ENCODE peak calls at places on chromosomes 4 and X, in five cellular contexts. D is uterus, T is endodermal cell, G is fibroblast of lung, Q is adipocyte. P is an unnamed sample. For H3K27me3, the result is how much of the 10 kb centered on the place peaks cover.

GRCh38 chr4:41432889-41433288 is 105.1 kb upstream of the LIMCH1 start:
- DNase-seq in D (no peak), T (peak), G (peak), Q (peak), P (no peak)

GRCh38 chr4:123417813-123418212 is 21.2 kb downstream of the SPRY1 start:
- DNase-seq in D (no peak), T (no peak), G (no peak), Q (no peak), P (no peak)

GRCh38 chr4:11106190-11106589 is 322.5 kb downstream of the HS3ST1 start:
- DNase-seq in D (no peak), T (no peak), G (no peak), Q (no peak), P (no peak)

GRCh38 chr4:128847074-128847724 is 37.7 kb downstream of the JADE1 start:
- DNase-seq in D (no peak), T (peak), G (no peak), Q (no peak), P (no peak)

GRCh38 chrX:151680805-151681204 is 14.5 kb upstream of the PRRG3 start:
- DNase-seq in D (no peak), T (peak), G (peak), Q (peak), P (no peak)

GRCh38 chrX:100829730-100830129 is 9.5 kb downstream of the CSTF2 start:
- DNase-seq in D (no peak), T (no peak), G (peak), Q (peak), P (no peak)

GRCh38 chrX:56783450-56783831 is 54.4 kb downstream of the NBDY start:
- DNase-seq in D (peak), T (peak), G (no peak), Q (no peak), P (peak)

GRCh38 chr4:122606364-122607043 is 14.4 kb downstream of the IL21 start:
- DNase-seq in D (no peak), T (peak), G (no peak), Q (no peak), P (no peak)

GRCh38 chrX:112837531-112837930 is 3.1 kb downstream of the AMOT start:
- DNase-seq in D (no peak), T (no peak), G (no peak), Q (no peak), P (no peak)

GRCh38 chr4:69124941-69125340 is 28.7 kb downstream of the UGT2B7 start:
- DNase-seq in D (no peak), T (no peak), G (no peak), Q (no peak), P (no peak)

GRCh38 chrX:84186603-84187358 is 1.2 kb downstream of the RPS6KA6 start:
- DNase-seq in D (no peak), T (peak), G (peak), Q (no peak), P (no peak)

GRCh38 chrX:16212024-16212423 is 44.7 kb downstream of the MAGEB17 start:
- DNase-seq in D (no peak), T (no peak), G (no peak), Q (peak), P (no peak)

GRCh38 chr4:7195546-7196282 is 3.4 kb downstream of the SORCS2 start:
- DNase-seq in D (peak), T (peak), G (no peak), Q (peak), P (peak)

GRCh38 chr4:74420863-74421262 is 24.1 kb upstream of the AREG start:
- DNase-seq in D (no peak), T (no peak), G (no peak), Q (no peak), P (no peak)

GRCh38 chr4:128427832-128428366 is 140.3 kb upstream of the PGRMC2 start:
- DNase-seq in D (no peak), T (peak), G (peak), Q (peak), P (no peak)

GRCh38 chrX:108121291-108121690 is 29.7 kb downstream of the ATG4A start:
- DNase-seq in D (no peak), T (no peak), G (no peak), Q (no peak), P (no peak)

GRCh38 chr4:15778191-15778741 is at the start of gene CD38:
- DNase-seq in D (no peak), T (peak), G (no peak), Q (no peak), P (peak)

GRCh38 chr4:15777697-15778096 is 431 bp upstream of the CD38 start:
- DNase-seq in D (no peak), T (no peak), G (no peak), Q (no peak), P (no peak)

GRCh38 chr4:15779336-15779735 is 1.2 kb downstream of the CD38 start:
- DNase-seq in D (peak), T (peak), G (peak), Q (peak), P (peak)

GRCh38 chr4:15779789-15780188 is 1.7 kb downstream of the CD38 start:
- DNase-seq in D (no peak), T (no peak), G (no peak), Q (no peak), P (no peak)

GRCh38 chr4:15778742-15779231 is 659 bp downstream of the CD38 start:
- DNase-seq in D (peak), T (no peak), G (no peak), Q (peak), P (peak)
- H3K27me3 ChIP-seq in D (under half), T (half or more), G (under half), Q (under half), P (under half)

GRCh38 chr4:1562371-1562770 is 121.7 kb downstream of the FAM53A start:
- DNase-seq in D (no peak), T (no peak), G (no peak), Q (no peak), P (no peak)
- H3K27me3 ChIP-seq in D (under half), T (under half), G (under half), Q (half or more), P (under half)

DNA sequence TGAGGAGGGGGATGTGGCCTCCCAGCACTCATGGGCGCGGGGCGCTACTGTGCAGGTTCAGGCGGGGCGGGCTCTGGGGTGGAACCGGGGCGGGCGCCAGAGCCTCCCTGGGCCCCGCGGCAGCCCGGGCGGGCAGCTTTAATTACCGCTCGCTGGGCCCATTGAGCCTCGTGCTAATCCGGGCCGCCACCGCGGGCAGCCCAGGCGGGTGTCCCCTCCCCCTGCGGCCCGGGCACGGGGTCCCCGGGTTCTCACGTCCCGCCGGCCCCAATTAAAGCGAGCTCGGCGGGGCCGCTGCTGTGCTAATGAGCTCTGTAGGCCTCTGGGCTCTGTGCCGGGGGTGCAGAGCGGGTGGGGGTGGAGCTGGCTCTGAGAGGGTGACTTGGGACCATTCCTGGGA is 22.8 kb upstream of the FGFR3 start:
- DNase-seq in D (no peak), T (no peak), G (no peak), Q (no peak), P (no peak)
- H3K27me3 ChIP-seq in D (under half), T (under half), G (under half), Q (under half), P (under half)

DNA sequence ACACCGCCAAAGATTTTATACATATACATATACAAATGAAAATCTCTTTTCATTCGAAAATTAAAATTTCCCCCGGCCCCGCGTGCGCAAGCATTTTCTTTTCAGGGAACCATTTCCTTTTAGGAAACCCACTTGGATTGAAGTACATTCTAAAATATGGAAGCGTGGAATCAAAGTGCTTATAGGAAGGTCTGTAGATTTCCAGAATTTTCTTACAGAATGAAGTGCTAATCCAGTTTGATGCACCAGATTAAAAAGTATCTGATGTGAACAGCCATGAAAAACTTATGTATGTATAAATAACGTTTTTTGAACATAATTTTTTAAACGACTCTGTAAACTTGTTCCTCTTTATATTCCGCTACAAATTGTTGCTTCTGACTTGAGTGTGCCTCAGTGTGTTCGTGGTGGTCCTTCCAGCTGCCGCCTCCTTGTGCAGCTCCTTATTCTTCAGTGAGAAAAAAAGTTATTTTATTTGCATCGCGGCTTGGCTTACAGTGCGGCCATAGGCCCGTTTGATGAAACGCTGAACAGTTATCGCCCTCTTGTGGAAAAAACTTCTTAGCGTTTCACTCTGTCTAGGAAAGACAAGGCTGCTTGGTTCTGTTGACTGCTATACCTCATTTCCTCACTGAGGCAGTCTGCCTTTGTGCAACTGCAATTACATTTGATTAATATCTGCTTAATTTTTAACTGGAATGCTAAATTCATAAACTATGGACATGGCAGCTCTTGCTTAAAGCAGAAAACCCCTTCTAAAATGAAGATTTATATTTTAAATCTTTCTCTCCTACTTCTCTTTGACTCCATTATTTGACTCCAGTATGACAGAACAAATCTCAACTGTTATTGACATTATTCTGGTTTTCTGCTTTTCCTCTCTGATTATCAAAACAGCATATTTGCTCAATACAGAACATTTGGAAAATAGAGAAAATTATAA is 4.7 kb upstream of the NKX6-1 start:
- DNase-seq in D (no peak), T (peak), G (peak), Q (peak), P (no peak)
- H3K27me3 ChIP-seq in D (under half), T (half or more), G (under half), Q (half or more), P (under half)

P was measured in aorta.